ENCODE peak calls at places on chromosome X, in nine cellular contexts. One of them, this sample, is unnamed.

GRCh38 chrX:51931761-51932160 is 38.3 kb downstream of the MAGED1 start:
- DNase-seq in pancreas: no peak
- DNase-seq in AG10803: peak
- DNase-seq in IMR-90: no peak
- DNase-seq in B cell: no peak
- DNase-seq in endothelial cell: no peak
- DNase-seq in left ventricle myocardium inferior: no peak
- DNase-seq in cardiac fibroblast: no peak
- DNase-seq in neural crest cell: no peak
- DNase-seq in this sample: no peak

GRCh38 chrX:40933132-40934078 is 151.8 kb upstream of the USP9X start:
- DNase-seq in pancreas: no peak
- DNase-seq in AG10803: peak
- DNase-seq in IMR-90: peak
- DNase-seq in B cell: no peak
- DNase-seq in endothelial cell: no peak
- DNase-seq in left ventricle myocardium inferior: no peak
- DNase-seq in cardiac fibroblast: peak
- DNase-seq in neural crest cell: no peak
- DNase-seq in this sample: peak

GRCh38 chrX:41922125-41922521 is 1.2 kb downstream of the CASK start:
- DNase-seq in pancreas: no peak
- DNase-seq in AG10803: peak
- DNase-seq in IMR-90: peak
- DNase-seq in B cell: no peak
- DNase-seq in endothelial cell: peak
- DNase-seq in left ventricle myocardium inferior: no peak
- DNase-seq in cardiac fibroblast: peak
- DNase-seq in neural crest cell: no peak
- DNase-seq in this sample: peak

GRCh38 chrX:17459008-17459407 is 84.0 kb downstream of the NHS start:
- DNase-seq in pancreas: no peak
- DNase-seq in AG10803: peak
- DNase-seq in IMR-90: peak
- DNase-seq in B cell: no peak
- DNase-seq in endothelial cell: no peak
- DNase-seq in left ventricle myocardium inferior: peak
- DNase-seq in cardiac fibroblast: peak
- DNase-seq in neural crest cell: no peak
- DNase-seq in this sample: peak

GRCh38 chrX:120653000-120653399 is 23.1 kb upstream of the C1GALT1C1 start:
- DNase-seq in pancreas: no peak
- DNase-seq in AG10803: peak
- DNase-seq in IMR-90: no peak
- DNase-seq in B cell: no peak
- DNase-seq in endothelial cell: no peak
- DNase-seq in left ventricle myocardium inferior: no peak
- DNase-seq in cardiac fibroblast: no peak
- DNase-seq in neural crest cell: no peak
- DNase-seq in this sample: no peak

GRCh38 chrX:19715711-19716638 is 171.4 kb downstream of the SH3KBP1 start:
- DNase-seq in pancreas: no peak
- DNase-seq in AG10803: no peak
- DNase-seq in IMR-90: no peak
- DNase-seq in B cell: no peak
- DNase-seq in endothelial cell: no peak
- DNase-seq in left ventricle myocardium inferior: no peak
- DNase-seq in cardiac fibroblast: no peak
- DNase-seq in neural crest cell: no peak
- DNase-seq in this sample: no peak

GRCh38 chrX:98795636-98796035 is 1614.4 kb downstream of the PCDH19 start:
- DNase-seq in pancreas: no peak
- DNase-seq in AG10803: peak
- DNase-seq in IMR-90: no peak
- DNase-seq in B cell: no peak
- DNase-seq in endothelial cell: no peak
- DNase-seq in left ventricle myocardium inferior: no peak
- DNase-seq in cardiac fibroblast: peak
- DNase-seq in neural crest cell: no peak
- DNase-seq in this sample: peak

GRCh38 chrX:110407910-110408545 is 49.4 kb downstream of the RTL9 start:
- DNase-seq in pancreas: no peak
- DNase-seq in AG10803: peak
- DNase-seq in IMR-90: peak
- DNase-seq in B cell: peak
- DNase-seq in endothelial cell: peak
- DNase-seq in left ventricle myocardium inferior: no peak
- DNase-seq in cardiac fibroblast: peak
- DNase-seq in neural crest cell: peak
- DNase-seq in this sample: peak

GRCh38 chrX:7072856-7073255 is 74.7 kb upstream of the STS start:
- DNase-seq in pancreas: no peak
- DNase-seq in AG10803: no peak
- DNase-seq in IMR-90: no peak
- DNase-seq in B cell: no peak
- DNase-seq in endothelial cell: no peak
- DNase-seq in left ventricle myocardium inferior: no peak
- DNase-seq in cardiac fibroblast: no peak
- DNase-seq in neural crest cell: no peak
- DNase-seq in this sample: no peak

GRCh38 chrX:7073336-7073735 is 74.2 kb upstream of the STS start:
- DNase-seq in pancreas: no peak
- DNase-seq in AG10803: no peak
- DNase-seq in IMR-90: no peak
- DNase-seq in B cell: no peak
- DNase-seq in endothelial cell: no peak
- DNase-seq in left ventricle myocardium inferior: no peak
- DNase-seq in cardiac fibroblast: no peak
- DNase-seq in neural crest cell: no peak
- DNase-seq in this sample: no peak

GRCh38 chrX:7076245-7076661 is 71.3 kb upstream of the STS start:
- DNase-seq in pancreas: peak
- DNase-seq in AG10803: no peak
- DNase-seq in IMR-90: no peak
- DNase-seq in B cell: no peak
- DNase-seq in endothelial cell: no peak
- DNase-seq in left ventricle myocardium inferior: no peak
- DNase-seq in cardiac fibroblast: no peak
- DNase-seq in neural crest cell: no peak
- DNase-seq in this sample: no peak

GRCh38 chrX:7074908-7075204 is 72.7 kb upstream of the STS start:
- DNase-seq in pancreas: no peak
- DNase-seq in AG10803: no peak
- DNase-seq in IMR-90: no peak
- DNase-seq in B cell: no peak
- DNase-seq in endothelial cell: no peak
- DNase-seq in left ventricle myocardium inferior: no peak
- DNase-seq in cardiac fibroblast: no peak
- DNase-seq in neural crest cell: no peak
- DNase-seq in this sample: no peak

DNA sequence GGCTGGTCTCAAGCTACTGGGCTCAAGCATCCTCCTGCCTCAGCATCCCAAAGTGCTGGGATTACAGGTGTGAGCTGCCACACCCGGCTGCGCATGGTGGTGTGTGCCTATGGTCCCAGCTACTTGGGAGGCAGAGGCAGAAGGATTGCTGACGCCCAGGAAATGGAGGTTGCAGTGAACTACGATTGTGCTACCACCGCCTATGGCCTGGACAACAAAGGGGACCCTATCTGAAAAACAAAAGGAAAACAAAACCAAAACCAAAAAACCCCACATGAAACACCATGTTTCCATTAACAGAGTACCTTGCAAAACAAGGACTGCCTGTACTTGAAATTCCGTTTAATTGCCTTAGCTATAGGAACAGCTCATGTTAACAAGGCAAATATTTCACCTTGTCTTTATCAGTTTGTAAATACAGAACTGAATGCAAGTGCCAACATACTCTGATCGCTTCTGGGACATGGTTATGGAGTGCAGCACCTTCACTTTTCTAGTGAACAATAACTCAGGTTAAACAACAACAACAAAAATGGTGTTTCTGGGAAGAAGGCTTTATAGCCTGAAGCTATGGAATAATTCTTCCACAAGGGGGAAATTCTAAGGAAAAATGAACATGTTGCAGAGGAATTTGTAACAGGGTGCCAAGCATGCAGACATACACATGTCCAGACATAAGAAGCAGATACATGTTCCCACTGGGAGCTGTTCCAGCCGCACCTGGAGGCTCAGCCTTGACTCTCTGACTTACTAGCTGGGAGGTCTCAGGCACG is 73.2 kb upstream of the STS start:
- DNase-seq in pancreas: no peak
- DNase-seq in AG10803: no peak
- DNase-seq in IMR-90: no peak
- DNase-seq in B cell: no peak
- DNase-seq in endothelial cell: no peak
- DNase-seq in left ventricle myocardium inferior: no peak
- DNase-seq in cardiac fibroblast: no peak
- DNase-seq in neural crest cell: no peak
- DNase-seq in this sample: no peak
- TF ChIP-seq CTCF in pancreas: no peak
- TF ChIP-seq CTCF in AG10803: no peak
- TF ChIP-seq CTCF in IMR-90: no peak
- TF ChIP-seq CTCF in B cell: no peak
- TF ChIP-seq CTCF in endothelial cell: no peak
- TF ChIP-seq CTCF in left ventricle myocardium inferior: no peak
- TF ChIP-seq CTCF in cardiac fibroblast: no peak
- TF ChIP-seq CTCF in neural crest cell: peak
- TF ChIP-seq CTCF in this sample: peak

GRCh38 chrX:149470960-149471359 is 34.1 kb downstream of the IDS start:
- DNase-seq in pancreas: peak
- DNase-seq in AG10803: peak
- DNase-seq in IMR-90: peak
- DNase-seq in B cell: peak
- DNase-seq in endothelial cell: peak
- DNase-seq in left ventricle myocardium inferior: peak
- DNase-seq in cardiac fibroblast: peak
- DNase-seq in neural crest cell: peak
- DNase-seq in this sample: peak
- TF ChIP-seq CTCF in pancreas: peak
- TF ChIP-seq CTCF in AG10803: peak
- TF ChIP-seq CTCF in IMR-90: peak
- TF ChIP-seq CTCF in B cell: peak
- TF ChIP-seq CTCF in endothelial cell: peak
- TF ChIP-seq CTCF in left ventricle myocardium inferior: peak
- TF ChIP-seq CTCF in cardiac fibroblast: peak
- TF ChIP-seq CTCF in neural crest cell: peak
- TF ChIP-seq CTCF in this sample: peak

GRCh38 chrX:82081027-82081426 is 879.1 kb downstream of the SH3BGRL start:
- DNase-seq in pancreas: no peak
- DNase-seq in AG10803: no peak
- DNase-seq in IMR-90: no peak
- DNase-seq in B cell: no peak
- DNase-seq in endothelial cell: no peak
- DNase-seq in left ventricle myocardium inferior: no peak
- DNase-seq in cardiac fibroblast: no peak
- DNase-seq in neural crest cell: no peak
- DNase-seq in this sample: no peak
- TF ChIP-seq CTCF in pancreas: no peak
- TF ChIP-seq CTCF in AG10803: no peak
- TF ChIP-seq CTCF in IMR-90: no peak
- TF ChIP-seq CTCF in B cell: no peak
- TF ChIP-seq CTCF in endothelial cell: no peak
- TF ChIP-seq CTCF in left ventricle myocardium inferior: no peak
- TF ChIP-seq CTCF in cardiac fibroblast: no peak
- TF ChIP-seq CTCF in neural crest cell: no peak
- TF ChIP-seq CTCF in this sample: no peak

GRCh38 chrX:26918633-26919032 is 544.5 kb downstream of the PPP4R3C start:
- DNase-seq in pancreas: no peak
- DNase-seq in AG10803: no peak
- DNase-seq in IMR-90: no peak
- DNase-seq in B cell: no peak
- DNase-seq in endothelial cell: no peak
- DNase-seq in left ventricle myocardium inferior: no peak
- DNase-seq in cardiac fibroblast: peak
- DNase-seq in neural crest cell: no peak
- DNase-seq in this sample: no peak
- TF ChIP-seq CTCF in pancreas: no peak
- TF ChIP-seq CTCF in AG10803: no peak
- TF ChIP-seq CTCF in IMR-90: no peak
- TF ChIP-seq CTCF in B cell: no peak
- TF ChIP-seq CTCF in endothelial cell: no peak
- TF ChIP-seq CTCF in left ventricle myocardium inferior: peak
- TF ChIP-seq CTCF in cardiac fibroblast: peak
- TF ChIP-seq CTCF in neural crest cell: peak
- TF ChIP-seq CTCF in this sample: peak

GRCh38 chrX:154710309-154710708 is 40.6 kb downstream of the GAB3 start:
- DNase-seq in pancreas: no peak
- DNase-seq in AG10803: no peak
- DNase-seq in IMR-90: no peak
- DNase-seq in B cell: no peak
- DNase-seq in endothelial cell: no peak
- DNase-seq in left ventricle myocardium inferior: no peak
- DNase-seq in cardiac fibroblast: no peak
- DNase-seq in neural crest cell: no peak
- DNase-seq in this sample: no peak
- TF ChIP-seq CTCF in pancreas: no peak
- TF ChIP-seq CTCF in AG10803: no peak
- TF ChIP-seq CTCF in IMR-90: no peak
- TF ChIP-seq CTCF in B cell: no peak
- TF ChIP-seq CTCF in endothelial cell: no peak
- TF ChIP-seq CTCF in left ventricle myocardium inferior: no peak
- TF ChIP-seq CTCF in cardiac fibroblast: no peak
- TF ChIP-seq CTCF in neural crest cell: no peak
- TF ChIP-seq CTCF in this sample: no peak

DNA sequence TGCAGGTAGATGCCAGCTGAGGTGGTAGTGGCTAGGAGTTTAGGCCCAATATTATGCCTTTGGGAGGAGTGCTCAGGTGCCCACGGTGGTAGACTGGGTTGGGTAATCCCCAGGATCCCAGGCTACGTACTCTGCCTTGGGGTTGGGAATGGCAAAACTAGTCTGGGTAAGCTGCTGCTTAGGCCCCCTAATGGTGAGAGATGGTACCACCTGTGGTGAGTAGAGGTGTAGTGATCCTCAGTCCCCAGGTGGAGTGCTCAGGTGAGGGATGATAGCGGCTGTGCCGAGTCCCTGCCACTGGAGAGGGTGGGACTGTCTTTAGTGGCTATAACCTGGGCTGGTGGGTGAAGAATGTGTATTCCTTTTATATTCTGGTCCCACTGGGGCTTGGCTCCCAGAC is 75.2 kb downstream of the IL1RAPL2 start:
- DNase-seq in pancreas: no peak
- DNase-seq in AG10803: no peak
- DNase-seq in IMR-90: no peak
- DNase-seq in B cell: no peak
- DNase-seq in endothelial cell: peak
- DNase-seq in left ventricle myocardium inferior: no peak
- DNase-seq in cardiac fibroblast: no peak
- DNase-seq in neural crest cell: no peak
- DNase-seq in this sample: no peak
- TF ChIP-seq CTCF in pancreas: no peak
- TF ChIP-seq CTCF in AG10803: no peak
- TF ChIP-seq CTCF in IMR-90: no peak
- TF ChIP-seq CTCF in B cell: no peak
- TF ChIP-seq CTCF in endothelial cell: no peak
- TF ChIP-seq CTCF in left ventricle myocardium inferior: no peak
- TF ChIP-seq CTCF in cardiac fibroblast: no peak
- TF ChIP-seq CTCF in neural crest cell: no peak
- TF ChIP-seq CTCF in this sample: no peak